ENCODE peak calls at places on chromosomes 6 and 20, in ten cellular contexts. H, N, O, C, S, Q, L, V, X and F are unnamed samples.

GRCh38 chr6:69976591-69977090 is 110.3 kb downstream of the COL19A1 start:
- DNase-seq in H (no peak), N (peak), O (no peak), C (no peak), S (no peak), Q (no peak), L (no peak), V (no peak), X (no peak), F (no peak)

GRCh38 chr20:43936371-43936770 is 21.7 kb downstream of the TOX2 start:
- DNase-seq in H (no peak), N (no peak), O (peak), C (peak), S (no peak), Q (peak), L (no peak), V (no peak), X (no peak), F (no peak)

GRCh38 chr6:4506806-4507205 is 269.4 kb upstream of the CDYL start:
- DNase-seq in H (no peak), N (no peak), O (no peak), C (no peak), S (no peak), Q (no peak), L (no peak), V (no peak), X (no peak), F (no peak)

GRCh38 chr20:44137210-44137781 is 49.7 kb downstream of the JPH2 start:
- DNase-seq in H (no peak), N (peak), O (peak), C (no peak), S (no peak), Q (peak), L (no peak), V (no peak), X (no peak), F (peak)

GRCh38 chr20:11454966-11455799 is 462.5 kb upstream of the BTBD3 start:
- DNase-seq in H (peak), N (peak), O (peak), C (no peak), S (no peak), Q (peak), L (peak), V (no peak), X (peak), F (peak)

GRCh38 chr6:38058022-38058421 is 238.5 kb downstream of the ZFAND3 start:
- DNase-seq in H (no peak), N (peak), O (peak), C (no peak), S (no peak), Q (peak), L (no peak), V (no peak), X (no peak), F (no peak)

GRCh38 chr20:17950670-17951069 is 17.9 kb downstream of the SNX5 start:
- DNase-seq in H (no peak), N (no peak), O (no peak), C (no peak), S (no peak), Q (no peak), L (no peak), V (no peak), X (no peak), F (no peak)

GRCh38 chr6:42199106-42199981 is 4.6 kb upstream of the GUCA1B start:
- DNase-seq in H (no peak), N (peak), O (peak), C (no peak), S (no peak), Q (peak), L (no peak), V (no peak), X (no peak), F (no peak)

GRCh38 chr20:38109657-38110524 is 55.2 kb downstream of the TGM2 start:
- DNase-seq in H (peak), N (peak), O (peak), C (no peak), S (no peak), Q (peak), L (no peak), V (peak), X (no peak), F (no peak)

GRCh38 chr20:2217857-2218529 is 77.8 kb upstream of the TGM3 start:
- DNase-seq in H (no peak), N (no peak), O (no peak), C (no peak), S (peak), Q (no peak), L (no peak), V (no peak), X (no peak), F (no peak)

GRCh38 chr6:30122515-30122914 is 9.6 kb upstream of the TRIM31 start:
- DNase-seq in H (peak), N (no peak), O (no peak), C (no peak), S (no peak), Q (no peak), L (no peak), V (no peak), X (no peak), F (no peak)

GRCh38 chr20:50215101-50215500 is 24.5 kb downstream of the CEBPB start:
- DNase-seq in H (no peak), N (peak), O (peak), C (peak), S (no peak), Q (peak), L (no peak), V (no peak), X (no peak), F (no peak)

GRCh38 chr20:50211065-50211464 is 20.4 kb downstream of the CEBPB start:
- DNase-seq in H (no peak), N (no peak), O (no peak), C (no peak), S (no peak), Q (no peak), L (no peak), V (no peak), X (no peak), F (no peak)

GRCh38 chr20:50215917-50216316 is 25.3 kb downstream of the CEBPB start:
- DNase-seq in H (peak), N (no peak), O (no peak), C (no peak), S (no peak), Q (no peak), L (no peak), V (no peak), X (no peak), F (no peak)

GRCh38 chr20:50214226-50215024 is 23.8 kb downstream of the CEBPB start:
- DNase-seq in H (no peak), N (no peak), O (no peak), C (no peak), S (no peak), Q (no peak), L (no peak), V (no peak), X (no peak), F (no peak)

DNA sequence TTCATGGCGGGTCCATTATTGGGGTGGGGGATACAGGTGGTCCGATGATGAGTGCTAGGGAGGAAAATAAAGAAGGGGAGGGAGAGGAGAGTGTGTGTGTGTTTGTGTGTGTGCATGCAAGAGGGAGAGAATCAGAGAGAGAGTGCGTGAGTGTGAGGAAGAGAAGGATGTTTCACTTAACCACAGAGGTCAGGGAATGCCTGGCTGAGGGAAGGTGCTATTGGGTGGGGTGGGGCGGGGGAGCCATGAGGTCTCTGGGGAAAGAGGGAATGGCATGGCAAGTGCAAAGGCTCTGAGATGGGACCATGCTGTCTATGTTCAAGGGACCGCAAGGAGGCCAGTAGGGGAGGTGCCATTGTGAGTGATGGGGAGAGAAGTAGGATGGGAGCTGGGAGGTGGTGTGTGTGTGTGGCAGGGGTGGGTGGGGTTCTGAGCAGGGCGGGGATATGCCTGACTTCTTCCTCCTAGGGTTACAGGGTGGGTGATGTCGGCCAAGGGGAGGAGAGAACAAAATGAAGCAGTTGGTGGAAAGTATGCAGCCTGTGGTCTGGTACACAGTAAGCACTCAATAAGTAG is 23.0 kb downstream of the CEBPB start:
- DNase-seq in H (no peak), N (no peak), O (peak), C (peak), S (no peak), Q (peak), L (no peak), V (no peak), X (no peak), F (no peak)
- TF ChIP-seq CTCF in H (no peak), N (no peak), O (no peak), C (no peak), S (no peak), Q (no peak), L (no peak), V (no peak), X (no peak), F (no peak)

DNA sequence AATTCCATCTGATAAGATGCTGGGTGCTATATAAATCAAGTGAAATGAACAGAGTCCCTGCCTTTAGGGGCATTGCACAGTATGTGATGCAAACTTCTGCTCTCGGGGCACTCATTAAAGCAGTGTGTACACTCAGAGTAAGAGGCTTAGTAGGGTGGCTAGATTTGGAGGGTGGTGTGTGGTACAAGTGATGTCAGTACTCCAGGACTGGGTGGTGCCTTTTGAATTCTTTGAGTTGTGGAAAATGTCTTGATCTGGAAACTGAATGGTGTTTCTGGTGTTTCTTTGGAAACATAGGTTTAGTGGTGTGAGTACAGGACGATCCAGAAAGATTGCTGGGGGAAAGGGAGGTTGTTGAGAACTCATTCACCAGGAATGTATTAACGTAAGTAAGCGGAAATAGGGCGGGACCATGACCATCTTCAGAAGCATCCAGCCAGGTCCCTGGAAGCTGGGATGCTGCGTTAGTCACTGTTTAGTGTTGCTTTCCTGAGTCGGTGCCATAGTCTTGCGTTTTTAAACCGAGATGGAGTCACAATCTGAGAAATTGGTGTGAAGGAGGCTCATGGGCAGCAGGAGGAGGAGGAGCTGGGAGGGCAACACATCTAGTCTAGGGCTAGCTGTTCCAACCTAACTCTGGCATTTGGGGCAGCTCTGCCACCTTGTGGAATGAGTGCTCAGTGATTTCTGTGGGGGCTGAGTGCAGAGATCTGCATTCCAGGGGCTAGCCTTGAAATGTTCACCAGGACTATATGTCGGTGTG is 70.3 kb downstream of the SCAND1 start:
- DNase-seq in H (peak), N (peak), O (peak), C (peak), S (peak), Q (peak), L (peak), V (peak), X (peak), F (peak)
- TF ChIP-seq CTCF in H (peak), N (peak), O (peak), C (peak), S (peak), Q (peak), L (no peak), V (peak), X (peak), F (peak)

DNA sequence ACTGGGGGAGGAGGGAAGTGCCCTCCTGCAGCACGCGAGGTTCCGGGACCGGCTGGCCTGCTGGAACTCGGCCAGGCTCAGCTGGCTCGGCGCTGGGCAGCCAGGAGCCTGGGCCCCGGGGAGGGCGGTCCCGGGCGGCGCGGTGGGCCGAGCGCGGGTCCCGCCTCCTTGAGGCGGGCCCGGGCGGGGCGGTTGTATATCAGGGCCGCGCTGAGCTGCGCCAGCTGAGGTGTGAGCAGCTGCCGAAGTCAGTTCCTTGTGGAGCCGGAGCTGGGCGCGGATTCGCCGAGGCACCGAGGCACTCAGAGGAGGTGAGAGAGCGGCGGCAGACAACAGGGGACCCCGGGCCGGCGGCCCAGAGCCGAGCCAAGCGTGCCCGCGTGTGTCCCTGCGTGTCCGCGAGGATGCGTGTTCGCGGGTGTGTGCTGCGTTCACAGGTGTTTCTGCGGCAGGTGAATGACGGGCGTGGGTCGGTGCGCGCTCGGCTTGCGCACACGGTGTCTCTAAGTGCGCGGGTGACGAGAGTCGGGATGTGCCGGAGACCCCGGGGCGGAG is at the start of gene CDKN1A:
- DNase-seq in H (peak), N (peak), O (peak), C (peak), S (peak), Q (peak), L (peak), V (peak), X (peak), F (peak)
- TF ChIP-seq CTCF in H (no peak), N (no peak), O (no peak), C (no peak), S (no peak), Q (no peak), L (no peak), V (peak), X (no peak), F (no peak)

DNA sequence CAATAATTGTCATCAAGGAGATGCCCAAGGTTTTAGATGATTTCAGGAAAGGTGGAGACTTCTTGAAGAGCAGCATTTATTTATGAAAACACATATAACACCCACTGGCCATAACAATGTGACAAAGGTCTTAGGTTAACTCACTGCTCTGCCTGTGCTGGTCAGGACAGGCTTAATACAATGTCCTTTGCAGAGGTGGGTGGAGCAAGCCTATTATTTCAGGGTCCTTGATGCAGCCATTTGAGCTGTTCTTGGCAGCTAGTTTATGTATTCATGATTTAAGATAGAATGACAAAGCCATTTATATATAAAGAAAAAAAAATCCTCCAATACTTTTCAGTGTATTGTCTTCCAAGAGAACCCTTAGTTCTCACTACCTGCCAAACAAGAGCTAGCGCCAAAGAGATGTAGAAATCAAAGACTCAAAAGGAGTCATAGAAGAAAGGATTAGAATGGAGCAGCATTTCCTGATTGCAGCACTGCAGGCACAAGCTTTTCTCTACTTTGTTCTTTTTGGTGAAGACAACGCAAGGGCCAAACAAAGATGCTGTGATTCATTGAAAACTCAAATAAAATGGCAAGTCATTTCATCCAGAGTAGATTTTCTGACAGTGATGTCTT is 124.3 kb upstream of the TSHZ2 start:
- DNase-seq in H (no peak), N (peak), O (no peak), C (no peak), S (no peak), Q (no peak), L (no peak), V (no peak), X (no peak), F (no peak)
- TF ChIP-seq CTCF in H (no peak), N (no peak), O (no peak), C (no peak), S (no peak), Q (no peak), L (no peak), V (no peak), X (no peak), F (no peak)

GRCh38 chr6:100801036-100801435 is 80.1 kb downstream of the ASCC3 start:
- DNase-seq in H (no peak), N (no peak), O (no peak), C (no peak), S (no peak), Q (no peak), L (no peak), V (no peak), X (no peak), F (no peak)

DNA sequence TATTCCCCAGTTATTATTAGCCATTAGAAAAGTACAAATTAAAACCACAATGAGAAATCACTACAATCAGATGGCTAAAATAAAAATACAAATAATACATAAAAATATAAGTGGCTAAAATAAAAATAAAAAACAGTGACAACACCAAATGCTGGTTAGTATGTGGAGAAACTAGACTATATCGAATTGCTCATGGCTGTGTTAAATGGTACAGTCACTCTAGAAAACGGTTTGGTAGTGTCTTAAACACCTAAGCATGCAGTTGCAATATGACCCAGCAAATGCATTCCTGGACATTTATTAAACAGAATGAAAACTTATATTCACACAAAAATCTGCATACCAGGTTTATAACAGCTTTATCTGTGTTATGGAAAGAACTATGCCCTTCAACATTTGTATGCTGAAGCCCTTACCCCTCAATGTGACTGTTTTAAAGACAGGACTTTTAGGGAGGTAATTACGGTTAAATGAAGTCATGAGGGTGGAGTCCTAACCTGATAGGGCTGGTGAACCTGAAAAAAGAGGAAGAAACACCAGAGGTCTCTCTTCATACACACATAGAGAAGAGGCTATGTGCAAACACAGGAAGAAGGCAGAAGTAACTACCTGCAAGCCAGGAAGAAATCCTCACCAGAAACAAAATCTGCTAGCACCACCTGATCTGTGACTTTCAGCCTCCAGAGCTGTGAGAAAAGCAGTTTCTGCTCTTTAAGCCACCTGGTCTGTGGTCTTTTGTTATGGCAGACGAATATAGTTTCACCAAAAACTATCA is 84.9 kb downstream of the ASCC3 start:
- DNase-seq in H (no peak), N (no peak), O (no peak), C (no peak), S (peak), Q (no peak), L (no peak), V (no peak), X (peak), F (no peak)
- TF ChIP-seq CTCF in H (no peak), N (no peak), O (no peak), C (no peak), S (no peak), Q (no peak), L (no peak), V (no peak), X (no peak), F (no peak)

DNA sequence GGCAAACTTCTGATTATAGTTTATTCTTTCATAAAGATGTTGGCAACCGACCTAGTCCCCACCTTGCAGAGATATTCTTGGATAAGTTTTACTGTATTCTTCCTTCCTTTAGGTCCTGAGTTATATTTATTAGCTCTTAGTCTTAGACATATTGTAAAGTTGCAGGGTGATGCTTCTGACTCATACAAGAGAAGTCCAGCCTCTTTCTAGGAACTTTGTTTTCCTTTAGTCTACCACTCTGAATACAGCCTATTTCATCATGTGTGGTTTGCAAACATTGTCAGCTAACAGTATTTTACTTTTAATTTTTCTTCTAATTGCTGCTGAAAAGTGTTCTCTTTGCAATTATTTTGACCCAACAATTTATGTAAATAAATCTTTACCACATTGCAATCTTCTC is 686.7 kb downstream of the COL12A1 start:
- DNase-seq in H (no peak), N (peak), O (peak), C (no peak), S (no peak), Q (peak), L (no peak), V (no peak), X (no peak), F (no peak)
- TF ChIP-seq CTCF in H (no peak), N (no peak), O (no peak), C (no peak), S (no peak), Q (no peak), L (no peak), V (no peak), X (no peak), F (no peak)

GRCh38 chr6:90086517-90086916 is 192.2 kb downstream of the GJA10 start:
- DNase-seq in H (no peak), N (peak), O (peak), C (no peak), S (no peak), Q (peak), L (no peak), V (no peak), X (no peak), F (no peak)
- TF ChIP-seq CTCF in H (no peak), N (no peak), O (no peak), C (no peak), S (no peak), Q (no peak), L (no peak), V (no peak), X (no peak), F (no peak)

GRCh38 chr6:149545258-149545753 is 537 bp downstream of the PPIL4 start:
- DNase-seq in H (peak), N (peak), O (peak), C (no peak), S (peak), Q (peak), L (peak), V (peak), X (peak), F (peak)
- TF ChIP-seq CTCF in H (no peak), N (no peak), O (peak), C (no peak), S (no peak), Q (peak), L (no peak), V (peak), X (no peak), F (no peak)

GRCh38 chr6:90574610-90575009 is 12.3 kb downstream of the MAP3K7 start:
- DNase-seq in H (no peak), N (peak), O (peak), C (no peak), S (no peak), Q (peak), L (no peak), V (no peak), X (no peak), F (no peak)
- TF ChIP-seq CTCF in H (no peak), N (no peak), O (peak), C (no peak), S (no peak), Q (no peak), L (no peak), V (no peak), X (no peak), F (no peak)